ENCODE peak calls at places on chromosomes 13 and 19, in eight cellular contexts. G is choroid plexus epithelial cell; J is CD8-positive, alpha-beta T cell; T is right lobe of liver; E is fibroblast of lung; I is CD4-positive, alpha-beta T cell; Q is adrenal gland; Z is uterus. X is an unnamed sample.

GRCh38 chr13:58434943-58435342 is 803.4 kb downstream of the PCDH17 start:
- DNase-seq in I (no peak), Q (no peak), J (no peak), T (no peak), G (no peak), E (no peak), Z (no peak), X (no peak)

GRCh38 chr13:31249140-31249539 is 49.4 kb downstream of the B3GLCT start:
- DNase-seq in E (no peak), J (no peak), T (no peak), I (no peak), Z (peak), G (no peak), Q (no peak), X (no peak)

GRCh38 chr19:853014-853553 is 981 bp downstream of the ELANE start:
- DNase-seq in I (no peak), E (no peak), J (no peak), G (no peak), Q (no peak), Z (no peak), T (no peak), X (no peak)

GRCh38 chr13:45242070-45242469 is 41.2 kb upstream of the KCTD4 start:
- DNase-seq in G (peak), J (no peak), I (no peak), T (no peak), Z (no peak), Q (no peak), E (peak), X (no peak)

GRCh38 chr13:18235172-18235571 is 946.5 kb downstream of the TUBA3C start:
- DNase-seq in E (no peak), J (no peak), T (no peak), G (no peak), Q (no peak), Z (no peak), I (no peak), X (peak)

GRCh38 chr19:47095707-47096704 is 17.6 kb downstream of the ZC3H4 start:
- DNase-seq in Z (no peak), T (peak), E (no peak), I (no peak), G (peak), J (no peak), Q (no peak), X (no peak)

GRCh38 chr19:2982983-2983350 is 5.6 kb downstream of the TLE6 start:
- DNase-seq in Z (peak), E (peak), T (peak), J (no peak), G (peak), Q (peak), I (no peak), X (peak)

GRCh38 chr13:41028051-41028450 is 8.9 kb upstream of the ELF1 start:
- DNase-seq in T (no peak), Q (no peak), G (no peak), J (no peak), E (no peak), Z (no peak), I (no peak), X (no peak)

GRCh38 chr13:32224916-32225315 is 90.2 kb downstream of the ZAR1L start:
- DNase-seq in Z (no peak), Q (no peak), J (no peak), T (no peak), E (peak), G (peak), I (no peak), X (no peak)

GRCh38 chr13:41985788-41986508 is 25.0 kb upstream of the VWA8 start:
- DNase-seq in G (peak), Q (no peak), T (no peak), J (no peak), E (peak), Z (no peak), I (no peak), X (no peak)

GRCh38 chr13:23654111-23655110 is 84.2 kb downstream of the TNFRSF19 start:
- DNase-seq in T (no peak), G (peak), J (no peak), Q (no peak), I (no peak), Z (no peak), E (peak), X (no peak)

GRCh38 chr19:8208710-8209110 is 460 bp upstream of the CERS4 start:
- DNase-seq in J (no peak), E (no peak), Z (no peak), T (peak), I (no peak), G (no peak), Q (no peak), X (no peak)

GRCh38 chr19:36573948-36574726 is 1.0 kb upstream of the ZNF529 start:
- DNase-seq in G (peak), J (no peak), T (no peak), Q (no peak), I (no peak), Z (no peak), E (peak), X (no peak)

GRCh38 chr13:99218969-99219368 is 18.3 kb downstream of the UBAC2 start:
- DNase-seq in G (no peak), T (no peak), J (peak), Z (no peak), I (peak), E (no peak), Q (no peak), X (no peak)

GRCh38 chr13:42532561-42533335 is 41.2 kb upstream of the TNFSF11 start:
- DNase-seq in E (peak), Q (no peak), G (no peak), T (no peak), I (no peak), Z (no peak), J (no peak), X (peak)

GRCh38 chr19:54325631-54326030 is 12.7 kb upstream of the LILRA5 start:
- DNase-seq in E (no peak), T (no peak), Z (no peak), G (no peak), J (no peak), Q (no peak), I (no peak), X (no peak)

GRCh38 chr19:54320271-54320670 is 7.3 kb upstream of the LILRA5 start:
- DNase-seq in J (no peak), I (no peak), Z (no peak), E (no peak), G (no peak), Q (no peak), T (no peak), X (no peak)

GRCh38 chr19:54324071-54324470 is 11.1 kb upstream of the LILRA5 start:
- DNase-seq in Z (no peak), I (no peak), T (no peak), Q (no peak), J (no peak), E (no peak), G (no peak), X (no peak)

GRCh38 chr19:54329476-54330165 is 9.3 kb downstream of the LILRA4 start:
- DNase-seq in T (no peak), Z (no peak), Q (no peak), E (no peak), G (no peak), J (no peak), I (no peak), X (no peak)

GRCh38 chr19:54325194-54325621 is 12.2 kb upstream of the LILRA5 start:
- DNase-seq in G (peak), T (no peak), E (peak), J (peak), Z (no peak), Q (peak), I (no peak), X (peak)
- TF ChIP-seq CTCF in G (peak), T (peak), E (peak), J (peak), Z (peak), Q (peak), I (peak), X (peak)

GRCh38 chr13:87810391-87810801 is 139.2 kb downstream of the SLITRK5 start:
- DNase-seq in I (no peak), T (peak), J (no peak), Q (no peak), Z (no peak), G (no peak), E (no peak), X (no peak)
- TF ChIP-seq CTCF in I (no peak), T (no peak), J (no peak), Q (no peak), Z (no peak), G (no peak), E (no peak), X (no peak)

DNA sequence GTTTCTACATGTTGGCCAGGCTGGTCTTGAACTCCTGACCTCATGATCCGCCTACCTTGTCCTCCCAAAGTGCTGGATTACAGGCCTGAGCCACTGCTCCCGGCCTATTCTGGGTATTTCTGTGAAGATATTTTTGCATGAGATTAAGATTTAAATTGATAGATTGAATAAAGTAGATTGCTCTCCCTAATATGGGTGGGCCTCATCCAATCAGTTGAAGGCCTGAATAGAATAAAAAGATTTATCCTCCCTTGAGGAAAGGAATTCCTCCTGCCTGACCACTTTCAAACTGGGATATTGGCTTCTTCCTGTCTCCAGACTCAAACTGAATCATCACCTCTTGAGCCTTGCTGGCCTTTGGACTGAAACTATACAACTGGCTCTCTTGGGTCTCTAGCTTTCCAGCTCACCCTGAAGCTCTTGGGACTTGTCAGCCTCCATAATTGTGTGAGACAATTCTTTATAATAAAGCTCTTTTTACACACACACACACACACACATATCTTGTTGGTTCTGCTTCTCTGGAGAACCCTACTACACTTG is 36.1 kb upstream of the CXCL17 start:
- DNase-seq in T (no peak), I (no peak), J (no peak), E (no peak), G (no peak), Z (no peak), Q (no peak), X (no peak)
- TF ChIP-seq CTCF in T (no peak), I (no peak), J (no peak), E (no peak), G (no peak), Z (no peak), Q (no peak), X (no peak)

GRCh38 chr19:56087647-56088346 is 33.3 kb downstream of the ZNF787 start:
- DNase-seq in Q (no peak), I (no peak), T (peak), J (no peak), G (no peak), E (no peak), Z (no peak), X (no peak)

GRCh38 chr19:56084835-56085536 is 36.1 kb downstream of the ZNF787 start:
- DNase-seq in Q (no peak), J (no peak), G (no peak), Z (no peak), I (no peak), E (no peak), T (no peak), X (peak)

GRCh38 chr19:56086671-56087430 is 34.2 kb downstream of the ZNF787 start:
- DNase-seq in J (no peak), T (no peak), I (no peak), E (no peak), G (no peak), Q (no peak), Z (no peak), X (no peak)

GRCh38 chr19:56083668-56084067 is 37.4 kb downstream of the ZNF787 start:
- DNase-seq in G (no peak), E (no peak), T (no peak), J (no peak), Z (no peak), I (no peak), Q (no peak), X (no peak)

DNA sequence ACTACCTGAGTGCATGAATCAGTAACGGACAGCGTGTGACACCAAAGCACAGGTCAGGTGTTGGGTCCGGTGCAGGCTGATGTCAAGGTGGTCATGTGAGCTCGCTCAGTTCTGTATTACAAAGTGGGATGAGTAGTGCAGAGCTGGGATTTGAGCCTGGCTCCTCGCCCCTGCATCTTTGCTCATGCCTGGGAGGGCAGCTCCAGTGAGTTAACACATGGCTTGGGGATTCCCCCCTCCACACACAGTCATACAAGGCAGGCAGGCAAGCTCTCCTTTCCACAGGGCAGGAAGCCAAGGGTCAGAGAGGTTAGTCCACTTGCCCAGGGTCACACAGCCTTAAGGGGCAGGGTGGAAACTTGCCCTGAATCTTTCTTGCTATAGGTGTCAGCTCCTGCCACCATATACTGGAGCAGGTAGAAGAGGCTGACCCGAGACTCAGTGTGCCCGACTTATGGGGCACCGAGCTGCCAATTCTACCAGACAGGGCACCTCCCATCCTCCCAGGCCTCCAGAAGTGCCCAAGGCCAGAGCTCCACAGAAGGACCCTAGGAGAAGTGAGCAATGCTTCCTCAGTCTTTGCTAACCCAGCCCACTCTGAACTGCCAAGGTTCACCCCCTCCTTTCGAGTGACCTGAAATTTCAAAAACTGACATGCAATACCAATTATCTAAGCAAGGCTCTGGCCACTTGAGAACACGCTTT is 35.4 kb downstream of the ZNF787 start:
- DNase-seq in Z (no peak), Q (peak), J (no peak), G (no peak), I (no peak), T (no peak), E (no peak), X (peak)
- TF ChIP-seq CTCF in Z (no peak), Q (no peak), J (no peak), G (no peak), I (no peak), T (no peak), E (no peak), X (no peak)

GRCh38 chr19:20243629-20244028 is 76.6 kb downstream of the ZNF486 start:
- DNase-seq in T (no peak), Q (no peak), I (no peak), E (no peak), J (no peak), Z (no peak), G (no peak), X (no peak)

GRCh38 chr19:20245309-20245708 is 78.3 kb downstream of the ZNF486 start:
- DNase-seq in J (no peak), G (no peak), Z (no peak), E (no peak), T (no peak), Q (no peak), I (no peak), X (no peak)

GRCh38 chr19:20244356-20244755 is 77.3 kb downstream of the ZNF486 start:
- DNase-seq in I (no peak), Q (no peak), T (no peak), J (no peak), Z (no peak), G (no peak), E (no peak), X (no peak)

GRCh38 chr19:20250627-20251026 is 83.6 kb downstream of the ZNF486 start:
- DNase-seq in Q (no peak), J (no peak), I (no peak), G (no peak), T (no peak), Z (no peak), E (no peak), X (no peak)

GRCh38 chr19:20247016-20247683 is 80.1 kb downstream of the ZNF486 start:
- DNase-seq in Z (peak), E (peak), G (peak), J (no peak), T (no peak), Q (peak), I (peak), X (no peak)
- TF ChIP-seq CTCF in Z (peak), E (peak), G (peak), J (peak), T (no peak), Q (peak), I (peak), X (no peak)